ENCODE peak calls at places on chromosomes 3 and 15, in eight cellular contexts. Z, B, K, W, A, S, J and O are unnamed samples.

GRCh38 chr15:88932271-88932874 is 19.2 kb upstream of the MFGE8 start:
- DNase-seq in Z (no peak), B (no peak), K (no peak), W (no peak), A (no peak), S (no peak), J (no peak), O (no peak)

GRCh38 chr3:61169621-61170251 is 81.5 kb downstream of the FHIT start:
- DNase-seq in Z (no peak), B (no peak), K (no peak), W (no peak), A (no peak), S (no peak), J (no peak), O (no peak)

GRCh38 chr15:31440754-31441298 is 114.2 kb downstream of the KLF13 start:
- DNase-seq in Z (no peak), B (no peak), K (peak), W (peak), A (peak), S (peak), J (no peak), O (peak)

GRCh38 chr3:126355777-126356372 is 1.3 kb downstream of the KLF15 start:
- DNase-seq in Z (peak), B (no peak), K (peak), W (no peak), A (no peak), S (peak), J (peak), O (no peak)

GRCh38 chr3:52046186-52046913 is 10.0 kb downstream of the DUSP7 start:
- DNase-seq in Z (no peak), B (peak), K (peak), W (no peak), A (no peak), S (no peak), J (no peak), O (no peak)

GRCh38 chr3:89032331-89033063 is 74.9 kb upstream of the EPHA3 start:
- DNase-seq in Z (no peak), B (no peak), K (peak), W (no peak), A (no peak), S (no peak), J (no peak), O (no peak)

GRCh38 chr3:175200391-175200790 is 341.3 kb downstream of the NAALADL2 start:
- DNase-seq in Z (no peak), B (no peak), K (no peak), W (no peak), A (no peak), S (no peak), J (no peak), O (no peak)

GRCh38 chr3:55185380-55185779 is 257.5 kb upstream of the LRTM1 start:
- DNase-seq in Z (no peak), B (no peak), K (no peak), W (no peak), A (no peak), S (no peak), J (no peak), O (no peak)

GRCh38 chr3:62361261-62361660 is 12.1 kb downstream of the FEZF2 start:
- DNase-seq in Z (no peak), B (no peak), K (no peak), W (no peak), A (no peak), S (no peak), J (no peak), O (no peak)

GRCh38 chr3:178907081-178907480 is 164.5 kb downstream of the ZMAT3 start:
- DNase-seq in Z (no peak), B (no peak), K (no peak), W (no peak), A (no peak), S (no peak), J (no peak), O (no peak)

GRCh38 chr3:112806903-112807302 is 39.8 kb downstream of the CD200R1L start:
- DNase-seq in Z (no peak), B (no peak), K (no peak), W (no peak), A (no peak), S (no peak), J (no peak), O (no peak)

GRCh38 chr3:72213296-72214064 is 428.5 kb upstream of the PROK2 start:
- DNase-seq in Z (no peak), B (no peak), K (peak), W (no peak), A (no peak), S (no peak), J (no peak), O (no peak)

GRCh38 chr15:58447244-58448010 is 15.6 kb downstream of the LIPC start:
- DNase-seq in Z (no peak), B (peak), K (peak), W (no peak), A (no peak), S (no peak), J (no peak), O (no peak)

GRCh38 chr15:92510163-92510882 is 116.6 kb downstream of the ST8SIA2 start:
- DNase-seq in Z (no peak), B (no peak), K (no peak), W (no peak), A (no peak), S (no peak), J (no peak), O (no peak)

GRCh38 chr15:63939531-63940130 is 105.9 kb upstream of the HERC1 start:
- DNase-seq in Z (no peak), B (peak), K (peak), W (no peak), A (no peak), S (peak), J (no peak), O (no peak)

GRCh38 chr3:33026267-33026666 is 70.7 kb downstream of the GLB1 start:
- DNase-seq in Z (no peak), B (no peak), K (no peak), W (no peak), A (no peak), S (no peak), J (no peak), O (no peak)

GRCh38 chr3:131900891-131901290 is 133.9 kb downstream of the CPNE4 start:
- DNase-seq in Z (no peak), B (no peak), K (no peak), W (no peak), A (no peak), S (no peak), J (no peak), O (no peak)

GRCh38 chr3:15086699-15087098 is 12.2 kb downstream of the RBSN start:
- DNase-seq in Z (no peak), B (no peak), K (no peak), W (no peak), A (no peak), S (no peak), J (no peak), O (no peak)

GRCh38 chr3:4680227-4680691 is 187.1 kb downstream of the ITPR1 start:
- DNase-seq in Z (no peak), B (no peak), K (no peak), W (no peak), A (no peak), S (no peak), J (no peak), O (no peak)

GRCh38 chr3:135792174-135792573 is 173.4 kb upstream of the PPP2R3A start:
- DNase-seq in Z (no peak), B (no peak), K (no peak), W (no peak), A (no peak), S (no peak), J (peak), O (no peak)

GRCh38 chr3:73516656-73517055 is 108.1 kb downstream of the PDZRN3 start:
- DNase-seq in Z (no peak), B (no peak), K (no peak), W (no peak), A (no peak), S (no peak), J (no peak), O (no peak)

GRCh38 chr3:111723293-111723963 is 128.3 kb upstream of the ZBED2 start:
- DNase-seq in Z (no peak), B (peak), K (peak), W (no peak), A (no peak), S (no peak), J (no peak), O (no peak)

GRCh38 chr3:112327371-112327951 is 5.5 kb upstream of the CD200 start:
- DNase-seq in Z (peak), B (peak), K (peak), W (no peak), A (peak), S (peak), J (peak), O (peak)

GRCh38 chr3:155416500-155417118 is 123.1 kb upstream of the STRIT1 start:
- DNase-seq in Z (no peak), B (no peak), K (no peak), W (no peak), A (no peak), S (no peak), J (no peak), O (no peak)

GRCh38 chr3:184743248-184743647 is 31.4 kb upstream of the MAGEF1 start:
- DNase-seq in Z (no peak), B (no peak), K (no peak), W (no peak), A (no peak), S (no peak), J (no peak), O (no peak)

GRCh38 chr15:88238618-88239430 is 17.7 kb downstream of the NTRK3 start:
- DNase-seq in Z (no peak), B (peak), K (peak), W (no peak), A (no peak), S (no peak), J (no peak), O (no peak)

GRCh38 chr3:196914866-196915265 is 27.5 kb downstream of the NCBP2 start:
- DNase-seq in Z (no peak), B (no peak), K (no peak), W (no peak), A (no peak), S (no peak), J (no peak), O (no peak)

GRCh38 chr15:82812994-82813393 is 3.6 kb downstream of the WHAMM start:
- DNase-seq in Z (no peak), B (no peak), K (no peak), W (no peak), A (no peak), S (no peak), J (no peak), O (no peak)

GRCh38 chr3:138187296-138188012 is at the start of gene ARMC8:
- DNase-seq in Z (peak), B (no peak), K (peak), W (peak), A (no peak), S (peak), J (peak), O (no peak)

GRCh38 chr3:101292027-101292426 is 28.3 kb downstream of the IMPG2 start:
- DNase-seq in Z (no peak), B (no peak), K (peak), W (no peak), A (no peak), S (no peak), J (no peak), O (no peak)

GRCh38 chr3:64377942-64378341 is 152.7 kb upstream of the PRICKLE2 start:
- DNase-seq in Z (no peak), B (no peak), K (no peak), W (no peak), A (no peak), S (no peak), J (no peak), O (no peak)

GRCh38 chr15:62393196-62393595 is 228.1 kb upstream of the C2CD4B start:
- DNase-seq in Z (no peak), B (no peak), K (no peak), W (no peak), A (no peak), S (no peak), J (no peak), O (no peak)

GRCh38 chr3:10417849-10418248 is 87.5 kb downstream of the ATP2B2 start:
- DNase-seq in Z (no peak), B (no peak), K (peak), W (no peak), A (no peak), S (no peak), J (peak), O (no peak)

GRCh38 chr3:112116777-112117186 is 16.3 kb downstream of the GCSAM start:
- DNase-seq in Z (no peak), B (no peak), K (peak), W (no peak), A (no peak), S (no peak), J (no peak), O (no peak)

GRCh38 chr3:46861996-46862688 is 1.1 kb downstream of the MYL3 start:
- DNase-seq in Z (no peak), B (no peak), K (no peak), W (no peak), A (no peak), S (no peak), J (no peak), O (no peak)

GRCh38 chr3:58216496-58217197 is 5.9 kb upstream of the DNASE1L3 start:
- DNase-seq in Z (no peak), B (no peak), K (no peak), W (no peak), A (no peak), S (no peak), J (no peak), O (no peak)

GRCh38 chr15:63708141-63708772 is 111.1 kb downstream of the FBXL22 start:
- DNase-seq in Z (no peak), B (peak), K (peak), W (no peak), A (peak), S (no peak), J (no peak), O (no peak)

GRCh38 chr15:71278989-71279756 is 163.9 kb downstream of the THSD4 start:
- DNase-seq in Z (peak), B (peak), K (peak), W (no peak), A (no peak), S (no peak), J (peak), O (no peak)